ENCODE peak calls at places on chromosomes 4 and X, in ten cellular contexts. One of them, this sample, is unnamed.

GRCh38 chrX:134734343-134735001 is 76.2 kb upstream of the PLAC1 start:
- DNase-seq in uterus: peak; percentile 30
- DNase-seq in prostate gland: no peak
- DNase-seq in A549: no peak
- DNase-seq in esophagus squamous epithelium: no peak
- DNase-seq in body of pancreas: no peak
- DNase-seq in ovary: peak; percentile 72
- DNase-seq in spleen: no peak
- DNase-seq in suprapubic skin: no peak
- DNase-seq in K562: no peak
- DNase-seq in this sample: no peak

GRCh38 chr4:147725673-147726072 is 6.2 kb upstream of the ARHGAP10 start:
- DNase-seq in uterus: no peak
- DNase-seq in prostate gland: no peak
- DNase-seq in A549: no peak
- DNase-seq in esophagus squamous epithelium: no peak
- DNase-seq in body of pancreas: no peak
- DNase-seq in ovary: no peak
- DNase-seq in spleen: no peak
- DNase-seq in suprapubic skin: no peak
- DNase-seq in K562: no peak
- DNase-seq in this sample: no peak

GRCh38 chrX:50726296-50726695 is 87.7 kb downstream of the SHROOM4 start:
- DNase-seq in uterus: no peak
- DNase-seq in prostate gland: no peak
- DNase-seq in A549: no peak
- DNase-seq in esophagus squamous epithelium: no peak
- DNase-seq in body of pancreas: no peak
- DNase-seq in ovary: no peak
- DNase-seq in spleen: no peak
- DNase-seq in suprapubic skin: no peak
- DNase-seq in K562: no peak
- DNase-seq in this sample: no peak

GRCh38 chrX:74421181-74422028 is at the start of gene SLC16A2:
- DNase-seq in uterus: peak; percentile 83
- DNase-seq in prostate gland: peak; percentile 69
- DNase-seq in A549: peak; percentile 80
- DNase-seq in esophagus squamous epithelium: no peak
- DNase-seq in body of pancreas: peak; percentile 62
- DNase-seq in ovary: peak; percentile 72
- DNase-seq in spleen: peak; percentile 80
- DNase-seq in suprapubic skin: peak; percentile 81
- DNase-seq in K562: no peak
- DNase-seq in this sample: peak; percentile 92

GRCh38 chr4:70741872-70742271 is 20.1 kb downstream of the RUFY3 start:
- DNase-seq in uterus: no peak
- DNase-seq in prostate gland: no peak
- DNase-seq in A549: no peak
- DNase-seq in esophagus squamous epithelium: no peak
- DNase-seq in body of pancreas: no peak
- DNase-seq in ovary: no peak
- DNase-seq in spleen: no peak
- DNase-seq in suprapubic skin: no peak
- DNase-seq in K562: no peak
- DNase-seq in this sample: no peak

GRCh38 chr4:26859762-26860156 is 882 bp upstream of the STIM2 start:
- DNase-seq in uterus: no peak
- DNase-seq in prostate gland: peak; percentile 38
- DNase-seq in A549: no peak
- DNase-seq in esophagus squamous epithelium: no peak
- DNase-seq in body of pancreas: no peak
- DNase-seq in ovary: no peak
- DNase-seq in spleen: no peak
- DNase-seq in suprapubic skin: no peak
- DNase-seq in K562: no peak
- DNase-seq in this sample: no peak

GRCh38 chr4:186486172-186486571 is 69.2 kb downstream of the MTNR1A start:
- DNase-seq in uterus: no peak
- DNase-seq in prostate gland: no peak
- DNase-seq in A549: no peak
- DNase-seq in esophagus squamous epithelium: no peak
- DNase-seq in body of pancreas: no peak
- DNase-seq in ovary: no peak
- DNase-seq in spleen: no peak
- DNase-seq in suprapubic skin: no peak
- DNase-seq in K562: no peak
- DNase-seq in this sample: no peak

GRCh38 chrX:49919617-49920016 is 2.8 kb upstream of the CLCN5 start:
- DNase-seq in uterus: peak; percentile 77
- DNase-seq in prostate gland: no peak
- DNase-seq in A549: peak; percentile 14
- DNase-seq in esophagus squamous epithelium: no peak
- DNase-seq in body of pancreas: peak; percentile 50
- DNase-seq in ovary: peak; percentile 66
- DNase-seq in spleen: no peak
- DNase-seq in suprapubic skin: no peak
- DNase-seq in K562: peak; percentile 56
- DNase-seq in this sample: no peak

GRCh38 chrX:12329476-12329875 is 191.2 kb downstream of the FRMPD4 start:
- DNase-seq in uterus: no peak
- DNase-seq in prostate gland: no peak
- DNase-seq in A549: no peak
- DNase-seq in esophagus squamous epithelium: no peak
- DNase-seq in body of pancreas: no peak
- DNase-seq in ovary: no peak
- DNase-seq in spleen: no peak
- DNase-seq in suprapubic skin: no peak
- DNase-seq in K562: no peak
- DNase-seq in this sample: no peak

GRCh38 chr4:71541541-71541940 is 202.7 kb downstream of the SLC4A4 start:
- DNase-seq in uterus: no peak
- DNase-seq in prostate gland: no peak
- DNase-seq in A549: no peak
- DNase-seq in esophagus squamous epithelium: no peak
- DNase-seq in body of pancreas: no peak
- DNase-seq in ovary: no peak
- DNase-seq in spleen: no peak
- DNase-seq in suprapubic skin: no peak
- DNase-seq in K562: no peak
- DNase-seq in this sample: no peak

GRCh38 chr4:105970371-105970770 is 75.1 kb downstream of the NPNT start:
- DNase-seq in uterus: no peak
- DNase-seq in prostate gland: no peak
- DNase-seq in A549: no peak
- DNase-seq in esophagus squamous epithelium: no peak
- DNase-seq in body of pancreas: no peak
- DNase-seq in ovary: no peak
- DNase-seq in spleen: no peak
- DNase-seq in suprapubic skin: no peak
- DNase-seq in K562: no peak
- DNase-seq in this sample: no peak

GRCh38 chrX:136344321-136344720 is 43.6 kb downstream of the ADGRG4 start:
- DNase-seq in uterus: no peak
- DNase-seq in prostate gland: no peak
- DNase-seq in A549: no peak
- DNase-seq in esophagus squamous epithelium: no peak
- DNase-seq in body of pancreas: no peak
- DNase-seq in ovary: no peak
- DNase-seq in spleen: no peak
- DNase-seq in suprapubic skin: no peak
- DNase-seq in K562: no peak
- DNase-seq in this sample: no peak

GRCh38 chrX:43860646-43861370 is 21.4 kb downstream of the MAOB start:
- DNase-seq in uterus: no peak
- DNase-seq in prostate gland: peak; percentile 24
- DNase-seq in A549: peak; percentile 60
- DNase-seq in esophagus squamous epithelium: no peak
- DNase-seq in body of pancreas: peak; percentile 23
- DNase-seq in ovary: no peak
- DNase-seq in spleen: no peak
- DNase-seq in suprapubic skin: no peak
- DNase-seq in K562: no peak
- DNase-seq in this sample: no peak

GRCh38 chr4:8512510-8512909 is 67.7 kb upstream of the GPR78 start:
- DNase-seq in uterus: no peak
- DNase-seq in prostate gland: no peak
- DNase-seq in A549: no peak
- DNase-seq in esophagus squamous epithelium: no peak
- DNase-seq in body of pancreas: no peak
- DNase-seq in ovary: no peak
- DNase-seq in spleen: no peak
- DNase-seq in suprapubic skin: no peak
- DNase-seq in K562: no peak
- DNase-seq in this sample: no peak

GRCh38 chr4:43855283-43855682 is 593.3 kb downstream of the KCTD8 start:
- DNase-seq in uterus: no peak
- DNase-seq in prostate gland: no peak
- DNase-seq in A549: no peak
- DNase-seq in esophagus squamous epithelium: no peak
- DNase-seq in body of pancreas: no peak
- DNase-seq in ovary: no peak
- DNase-seq in spleen: no peak
- DNase-seq in suprapubic skin: no peak
- DNase-seq in K562: no peak
- DNase-seq in this sample: no peak

GRCh38 chr4:113317523-113317922 is 268.1 kb downstream of the ANK2 start:
- DNase-seq in uterus: no peak
- DNase-seq in prostate gland: no peak
- DNase-seq in A549: no peak
- DNase-seq in esophagus squamous epithelium: no peak
- DNase-seq in body of pancreas: no peak
- DNase-seq in ovary: no peak
- DNase-seq in spleen: no peak
- DNase-seq in suprapubic skin: no peak
- DNase-seq in K562: no peak
- DNase-seq in this sample: no peak
- H3K4me3 ChIP-seq in uterus: no peak overlapping the region
- H3K4me3 ChIP-seq in prostate gland: no peak overlapping the region
- H3K4me3 ChIP-seq in A549: no peak overlapping the region
- H3K4me3 ChIP-seq in esophagus squamous epithelium: no peak overlapping the region
- H3K4me3 ChIP-seq in body of pancreas: no peak overlapping the region
- H3K4me3 ChIP-seq in ovary: no peak overlapping the region
- H3K4me3 ChIP-seq in spleen: no peak overlapping the region
- H3K4me3 ChIP-seq in suprapubic skin: no peak overlapping the region
- H3K4me3 ChIP-seq in K562: no peak overlapping the region
- H3K4me3 ChIP-seq in this sample: no peak overlapping the region

GRCh38 chrX:45515262-45516215 is 314.9 kb upstream of the DIPK2B start:
- DNase-seq in uterus: peak; percentile 87
- DNase-seq in prostate gland: peak; percentile 58
- DNase-seq in A549: peak; percentile 95
- DNase-seq in esophagus squamous epithelium: no peak
- DNase-seq in body of pancreas: peak; percentile 45
- DNase-seq in ovary: peak; percentile 37
- DNase-seq in spleen: no peak
- DNase-seq in suprapubic skin: peak; percentile 79
- DNase-seq in K562: no peak
- DNase-seq in this sample: peak; percentile 69
- TF ChIP-seq POLR2A in uterus: no peak
- TF ChIP-seq POLR2A in prostate gland: no peak
- TF ChIP-seq POLR2A in A549: no peak
- TF ChIP-seq POLR2A in esophagus squamous epithelium: no peak
- TF ChIP-seq POLR2A in body of pancreas: no peak
- TF ChIP-seq POLR2A in ovary: no peak
- TF ChIP-seq POLR2A in spleen: no peak
- TF ChIP-seq POLR2A in suprapubic skin: no peak
- TF ChIP-seq POLR2A in K562: no peak
- TF ChIP-seq POLR2A in this sample: no peak

DNA sequence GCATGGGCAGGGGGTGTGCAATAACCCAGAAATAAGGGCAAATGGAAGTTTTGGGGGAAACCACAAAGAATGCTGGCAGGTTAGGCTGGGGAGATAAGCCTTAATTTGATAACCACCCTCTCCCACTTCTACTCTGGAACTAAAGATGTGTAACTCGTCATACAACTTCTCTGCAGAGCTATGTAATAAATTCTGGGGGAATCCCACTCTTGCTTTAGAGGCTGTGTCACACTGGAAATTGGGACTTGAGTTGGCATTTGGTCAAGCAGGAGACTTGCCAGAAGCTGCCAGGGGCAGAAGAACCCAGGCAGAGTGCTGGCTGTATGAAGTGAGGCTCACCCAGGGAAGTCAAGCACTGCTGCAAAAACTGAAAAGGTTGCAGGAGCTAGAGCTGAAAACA is 170.8 kb upstream of the CPEB2 start:
- DNase-seq in uterus: no peak
- DNase-seq in prostate gland: peak; percentile 37
- DNase-seq in A549: no peak
- DNase-seq in esophagus squamous epithelium: no peak
- DNase-seq in body of pancreas: peak; percentile 23
- DNase-seq in ovary: no peak
- DNase-seq in spleen: no peak
- DNase-seq in suprapubic skin: no peak
- DNase-seq in K562: no peak
- DNase-seq in this sample: no peak
- TF ChIP-seq CTCF in uterus: no peak
- TF ChIP-seq CTCF in prostate gland: no peak
- TF ChIP-seq CTCF in A549: no peak
- TF ChIP-seq CTCF in esophagus squamous epithelium: no peak
- TF ChIP-seq CTCF in body of pancreas: no peak
- TF ChIP-seq CTCF in ovary: no peak
- TF ChIP-seq CTCF in spleen: no peak
- TF ChIP-seq CTCF in suprapubic skin: no peak
- TF ChIP-seq CTCF in K562: no peak
- TF ChIP-seq CTCF in this sample: no peak

GRCh38 chrX:140503714-140504351 is 1.0 kb downstream of the SOX3 start:
- DNase-seq in uterus: no peak
- DNase-seq in prostate gland: no peak
- DNase-seq in A549: no peak
- DNase-seq in esophagus squamous epithelium: no peak
- DNase-seq in body of pancreas: peak; percentile 12
- DNase-seq in ovary: no peak
- DNase-seq in spleen: no peak
- DNase-seq in suprapubic skin: no peak
- DNase-seq in K562: no peak
- DNase-seq in this sample: no peak
- H3K4me3 ChIP-seq in uterus: no peak overlapping the region
- H3K4me3 ChIP-seq in prostate gland: no peak overlapping the region
- H3K4me3 ChIP-seq in A549: peak overlapping the region; percentile 37
- H3K4me3 ChIP-seq in esophagus squamous epithelium: peak overlapping the region; percentile 50
- H3K4me3 ChIP-seq in body of pancreas: no peak overlapping the region
- H3K4me3 ChIP-seq in ovary: no peak overlapping the region
- H3K4me3 ChIP-seq in spleen: peak overlapping the region; percentile 15
- H3K4me3 ChIP-seq in suprapubic skin: peak overlapping the region; percentile 48
- H3K4me3 ChIP-seq in K562: no peak overlapping the region
- H3K4me3 ChIP-seq in this sample: no peak overlapping the region